ENCODE peak calls at places on chromosomes 6 and 20, in five cellular contexts. E is H1, I is GM12878, Y is HepG2, S is NT2/D1. C is an unnamed sample.

GRCh38 chr20:6178537-6178936 is 55.7 kb upstream of the FERMT1 start:
- DNase-seq in E (no peak), I (no peak), Y (peak; percentile 39), S (peak; percentile 39), C (no peak)

GRCh38 chr6:89117285-89118108 is at the start of gene SRSF12:
- DNase-seq in E (no peak), I (no peak), Y (no peak), S (no peak), C (peak; percentile 70)

GRCh38 chr6:113050979-113051378 is 703.8 kb downstream of the RFPL4B start:
- DNase-seq in E (peak; percentile 5), I (no peak), Y (no peak), S (peak; percentile 15), C (peak; percentile 16)

GRCh38 chr6:141510803-141511202 is 621.9 kb upstream of the GJE1 start:
- DNase-seq in E (no peak), I (no peak), Y (no peak), S (no peak), C (no peak)

GRCh38 chr6:147071786-147072185 is 132.4 kb upstream of the STXBP5 start:
- DNase-seq in E (no peak), I (no peak), Y (no peak), S (no peak), C (no peak)

GRCh38 chr6:156822747-156823206 is 45.6 kb downstream of the ARID1B start:
- DNase-seq in E (no peak), I (no peak), Y (no peak), S (no peak), C (no peak)

GRCh38 chr6:20333870-20334269 is 67.8 kb upstream of the E2F3 start:
- DNase-seq in E (no peak), I (no peak), Y (no peak), S (no peak), C (no peak)

GRCh38 chr6:141321486-141322347 is 811.0 kb upstream of the GJE1 start:
- DNase-seq in E (no peak), I (no peak), Y (no peak), S (no peak), C (no peak)

GRCh38 chr6:114650891-114651290 is 308.1 kb upstream of the HS3ST5 start:
- DNase-seq in E (no peak), I (no peak), Y (no peak), S (no peak), C (no peak)

GRCh38 chr6:87968435-87969278 is 79.0 kb upstream of the SPACA1 start:
- DNase-seq in E (no peak), I (no peak), Y (no peak), S (peak; percentile 8), C (peak; percentile 16)

GRCh38 chr6:148298683-148299082 is 44.0 kb upstream of the SASH1 start:
- DNase-seq in E (no peak), I (no peak), Y (no peak), S (no peak), C (no peak)

GRCh38 chr20:19682249-19682648 is 75.8 kb upstream of the RIN2 start:
- DNase-seq in E (no peak), I (no peak), Y (no peak), S (no peak), C (no peak)

GRCh38 chr6:116812051-116812650 is 16.7 kb downstream of the GPRC6A start:
- DNase-seq in E (no peak), I (no peak), Y (no peak), S (no peak), C (no peak)

GRCh38 chr6:156886409-156886808 is 109.2 kb downstream of the ARID1B start:
- DNase-seq in E (no peak), I (no peak), Y (no peak), S (no peak), C (no peak)

GRCh38 chr20:45157977-45158376 is 16.7 kb upstream of the PI3 start:
- DNase-seq in E (no peak), I (no peak), Y (no peak), S (no peak), C (no peak)

GRCh38 chr6:53869964-53870363 is 75.2 kb downstream of the LRRC1 start:
- DNase-seq in E (no peak), I (no peak), Y (no peak), S (no peak), C (no peak)

GRCh38 chr6:157763129-157763893 is 59.7 kb upstream of the SNX9 start:
- DNase-seq in E (peak; percentile 85), I (no peak), Y (peak; percentile 88), S (peak; percentile 49), C (no peak)

GRCh38 chr6:138032571-138032970 is 74.6 kb downstream of the PERP start:
- DNase-seq in E (no peak), I (no peak), Y (no peak), S (no peak), C (no peak)

GRCh38 chr20:2140561-2140960 is 38.9 kb downstream of the STK35 start:
- DNase-seq in E (no peak), I (no peak), Y (no peak), S (no peak), C (no peak)

GRCh38 chr20:62768815-62769287 is 27.4 kb upstream of the MRGBP start:
- DNase-seq in E (no peak), I (no peak), Y (no peak), S (no peak), C (no peak)

GRCh38 chr6:10995114-10995707 is 48.9 kb downstream of the ELOVL2 start:
- DNase-seq in E (no peak), I (no peak), Y (no peak), S (no peak), C (no peak)

GRCh38 chr20:13060327-13060726 is 51.6 kb downstream of the SPTLC3 start:
- DNase-seq in E (no peak), I (no peak), Y (no peak), S (no peak), C (no peak)

GRCh38 chr20:23946206-23946605 is 42.4 kb downstream of the GGTLC1 start:
- DNase-seq in E (no peak), I (no peak), Y (no peak), S (no peak), C (no peak)

GRCh38 chr6:28774292-28775051 is 149.3 kb downstream of the TRIM27 start:
- DNase-seq in E (no peak), I (no peak), Y (no peak), S (no peak), C (no peak)

GRCh38 chr6:28771401-28772267 is 152.2 kb downstream of the TRIM27 start:
- DNase-seq in E (no peak), I (no peak), Y (no peak), S (no peak), C (no peak)

GRCh38 chr6:28775052-28775376 is 148.8 kb downstream of the TRIM27 start:
- DNase-seq in E (no peak), I (no peak), Y (no peak), S (no peak), C (no peak)

GRCh38 chr6:28770732-28771131 is 153.1 kb downstream of the TRIM27 start:
- DNase-seq in E (no peak), I (no peak), Y (no peak), S (no peak), C (no peak)

DNA sequence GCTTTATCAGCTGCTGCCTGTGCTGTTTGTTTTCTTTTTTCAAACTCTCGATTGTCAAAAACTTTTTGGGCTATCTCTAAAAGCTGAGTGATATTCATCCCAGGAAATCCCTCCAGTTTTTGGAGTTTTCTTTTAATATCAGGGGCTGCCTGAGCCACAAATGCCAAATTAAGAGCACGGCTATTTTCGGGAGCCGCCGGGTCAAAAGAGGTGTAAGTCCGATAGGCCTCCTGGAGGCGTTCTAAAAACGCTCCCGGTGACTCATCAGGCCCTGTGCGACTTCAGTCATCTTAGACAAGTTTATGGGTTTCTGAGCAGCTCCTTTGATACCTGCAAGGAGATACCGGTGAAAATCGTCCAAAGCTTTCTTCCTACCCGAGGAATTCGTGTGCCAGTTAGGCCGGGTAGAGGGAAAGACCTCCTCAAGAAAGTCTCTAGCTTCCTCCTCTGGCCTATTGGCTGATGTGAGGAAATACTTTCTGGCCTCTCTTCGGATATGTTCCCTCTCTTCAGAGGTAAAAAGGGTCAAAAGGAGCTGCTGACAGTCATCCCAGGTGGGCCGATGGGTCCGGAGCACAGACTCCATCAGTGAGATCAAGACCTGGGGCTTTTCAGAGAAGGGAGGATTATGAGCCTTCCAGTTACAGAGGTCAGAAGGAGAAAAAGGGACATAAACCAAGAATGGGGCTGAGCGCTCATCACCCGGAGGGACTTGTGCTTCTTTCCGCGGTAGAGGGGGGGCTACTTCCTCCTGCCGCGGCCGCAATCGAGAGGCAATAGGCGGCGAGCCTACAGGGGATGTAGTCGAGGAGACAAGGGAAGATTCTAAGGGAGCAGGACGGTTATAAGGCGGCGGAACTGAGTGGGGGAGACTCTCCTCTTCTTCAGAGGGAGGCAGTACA is 151.1 kb downstream of the TRIM27 start:
- DNase-seq in E (no peak), I (no peak), Y (no peak), S (no peak), C (no peak)
- TF ChIP-seq SUZ12 in E (peak; percentile 92), I (no peak), Y (no peak), S (no peak), C (no peak)

GRCh38 chr6:52106994-52107393 is 19.6 kb upstream of the PKHD1 start:
- DNase-seq in E (no peak), I (no peak), Y (no peak), S (no peak), C (no peak)

GRCh38 chr6:52102330-52102932 is 15.0 kb upstream of the PKHD1 start:
- DNase-seq in E (no peak), I (no peak), Y (no peak), S (no peak), C (no peak)

GRCh38 chr6:52104979-52105378 is 17.6 kb upstream of the PKHD1 start:
- DNase-seq in E (no peak), I (no peak), Y (no peak), S (no peak), C (no peak)

GRCh38 chr6:52108128-52108527 is 20.7 kb upstream of the PKHD1 start:
- DNase-seq in E (no peak), I (no peak), Y (no peak), S (peak; percentile 16), C (no peak)

DNA sequence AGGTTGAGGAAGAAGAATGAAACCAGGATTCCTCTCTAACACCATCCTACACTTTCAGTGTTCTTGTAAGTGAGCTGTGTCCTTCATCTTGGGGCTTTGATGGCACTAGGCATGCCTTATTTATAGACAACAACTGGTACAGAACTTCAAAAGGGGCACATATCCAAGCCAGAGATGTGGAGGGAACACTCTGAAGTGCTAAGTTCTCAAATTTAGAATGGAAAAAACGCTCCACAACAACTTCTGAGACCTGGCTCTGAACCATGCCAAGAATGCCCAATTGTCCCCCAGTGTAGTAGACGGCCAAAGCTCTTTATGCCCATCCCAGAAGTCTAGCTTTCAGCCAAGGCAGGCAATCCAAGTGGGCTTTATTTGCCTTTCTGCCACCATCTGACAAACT is 16.2 kb upstream of the PKHD1 start:
- DNase-seq in E (no peak), I (no peak), Y (no peak), S (no peak), C (no peak)
- TF ChIP-seq SUZ12 in E (no peak), I (no peak), Y (no peak), S (no peak), C (no peak)

GRCh38 chr6:23454090-23454998 is 671.7 kb upstream of the NRSN1 start:
- DNase-seq in E (no peak), I (no peak), Y (no peak), S (no peak), C (no peak)
- TF ChIP-seq SUZ12 in E (no peak), I (no peak), Y (no peak), S (no peak), C (no peak)

DNA sequence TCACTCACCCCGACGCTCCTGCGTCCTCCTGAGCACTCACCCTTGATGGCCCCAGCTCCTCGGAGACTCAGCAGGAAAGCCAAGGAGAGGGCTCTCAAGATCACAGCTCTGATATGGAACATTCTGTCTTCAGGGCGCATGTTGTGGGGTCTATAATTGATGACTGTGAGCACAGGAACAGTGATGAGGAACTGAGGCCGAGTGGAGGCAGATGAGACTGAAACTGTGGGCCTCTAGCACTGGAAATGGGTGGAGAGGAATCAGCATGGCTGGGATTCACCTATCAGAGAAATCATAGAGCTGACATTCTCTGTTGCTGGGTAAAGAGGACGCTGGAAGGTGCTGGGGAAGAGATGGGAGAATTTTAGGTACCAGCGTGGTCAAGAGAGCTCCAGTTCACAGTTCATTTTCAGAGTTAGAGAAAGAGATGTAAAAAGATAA is at the start of gene HLA-DPA1:
- DNase-seq in E (no peak), I (peak; percentile 97), Y (no peak), S (no peak), C (peak; percentile 62)
- TF ChIP-seq SUZ12 in E (no peak), I (no peak), Y (no peak), S (no peak), C (no peak)